ENCODE peak calls at places on chromosomes 3 and 15, in eight cellular contexts. R is NCI-H1105; Y is activated T-cell treated with anti-CD3 and anti-CD28 coated beads for 1 hour; N is NCI-H187; G is effector CD4-positive, alpha-beta T cell; S is GM12865; Z is fibroblast of villous mesenchyme; H is HTR-8/SVneo. V is an unnamed sample.

GRCh38 chr15:64856429-64857145 is 14.9 kb downstream of the PLEKHO2 start:
- DNase-seq in R (no peak), Y (no peak), N (no peak), G (no peak), S (no peak), Z (peak; percentile 91), H (no peak), V (no peak)

GRCh38 chr3:42887084-42887483 is 11.4 kb upstream of the CYP8B1 start:
- DNase-seq in R (no peak), Y (no peak), N (no peak), G (no peak), S (no peak), Z (no peak), H (no peak), V (no peak)

GRCh38 chr3:80063535-80063934 is 295.7 kb upstream of the ROBO1 start:
- DNase-seq in R (no peak), Y (no peak), N (no peak), G (no peak), S (no peak), Z (no peak), H (no peak), V (no peak)

GRCh38 chr3:184739594-184740505 is 28.0 kb upstream of the MAGEF1 start:
- DNase-seq in R (no peak), Y (no peak), N (no peak), G (no peak), S (no peak), Z (no peak), H (no peak), V (no peak)

GRCh38 chr15:68725736-68726135 is 95.0 kb downstream of the ANP32A start:
- DNase-seq in R (no peak), Y (no peak), N (no peak), G (no peak), S (no peak), Z (peak; percentile 50), H (no peak), V (peak; percentile 34)

GRCh38 chr3:184719709-184720108 is 7.8 kb upstream of the MAGEF1 start:
- DNase-seq in R (no peak), Y (no peak), N (no peak), G (no peak), S (no peak), Z (no peak), H (no peak), V (no peak)

GRCh38 chr3:161977063-161977462 is 480.5 kb downstream of the OTOL1 start:
- DNase-seq in R (no peak), Y (no peak), N (no peak), G (no peak), S (peak; percentile 12), Z (peak; percentile 29), H (no peak), V (no peak)

GRCh38 chr15:29143909-29144308 is 125.7 kb downstream of the NSMCE3 start:
- DNase-seq in R (no peak), Y (no peak), N (no peak), G (no peak), S (peak; percentile 30), Z (peak; percentile 37), H (peak; percentile 27), V (no peak)

GRCh38 chr3:195147649-195148121 is 123.3 kb downstream of the XXYLT1 start:
- DNase-seq in R (no peak), Y (no peak), N (no peak), G (peak; percentile 12), S (peak; percentile 95), Z (peak; percentile 92), H (no peak), V (no peak)